ENCODE peak calls at places on chromosomes 7 and 10, in nine cellular contexts. H is IMR-90, Z is aorta, D is Panc1, I is body of pancreas, J is PC-9, W is uterus, A is neural progenitor cell, Q is adrenal gland. L is an unnamed sample.

GRCh38 chr10:11339660-11340059 is 271.8 kb downstream of the USP6NL start:
- DNase-seq in D (no peak), W (no peak), Z (no peak), Q (no peak), I (no peak), H (no peak), J (no peak), A (no peak), L (no peak)

GRCh38 chr7:99562832-99563231 is 4.4 kb downstream of the ZNF655 start:
- DNase-seq in I (peak; percentile 18), J (peak; percentile 95), A (no peak), H (peak; percentile 100), Z (no peak), D (peak; percentile 99), W (no peak), Q (peak; percentile 47), L (peak; percentile 93)

GRCh38 chr7:151888079-151888673 is 11.3 kb upstream of the PRKAG2 start:
- DNase-seq in A (peak; percentile 40), Q (no peak), I (no peak), Z (no peak), J (no peak), W (no peak), D (no peak), H (no peak), L (no peak)

GRCh38 chr7:27158436-27159277 is 2.2 kb upstream of the HOXA7 start:
- DNase-seq in I (peak; percentile 3), Z (peak; percentile 75), A (no peak), Q (peak; percentile 4), H (no peak), W (peak; percentile 16), D (no peak), J (no peak), L (no peak)

GRCh38 chr7:1950623-1951523 is 280.8 kb downstream of the ELFN1 start:
- DNase-seq in W (no peak), Z (peak; percentile 69), Q (no peak), D (no peak), H (peak; percentile 3), J (no peak), I (no peak), A (no peak), L (no peak)

GRCh38 chr10:17428616-17429097 is 25.7 kb downstream of the ST8SIA6 start:
- DNase-seq in A (no peak), I (no peak), Q (no peak), Z (no peak), W (no peak), J (no peak), H (no peak), D (no peak), L (no peak)

GRCh38 chr10:77618117-77618516 is 19.5 kb downstream of the KCNMA1 start:
- DNase-seq in W (no peak), Z (no peak), A (no peak), I (no peak), D (no peak), H (peak; percentile 42), Q (no peak), J (no peak), L (no peak)

GRCh38 chr7:25669300-25669781 is 441.1 kb upstream of the NPVF start:
- DNase-seq in I (no peak), A (no peak), Q (no peak), D (no peak), Z (no peak), H (no peak), W (no peak), J (no peak), L (no peak)

GRCh38 chr10:16804123-16804522 is 13.1 kb downstream of the RSU1 start:
- DNase-seq in Q (no peak), J (no peak), W (no peak), H (no peak), I (no peak), D (no peak), A (no peak), Z (no peak), L (no peak)

GRCh38 chr7:102291056-102291915 is 4.6 kb downstream of the SH2B2 start:
- DNase-seq in Q (no peak), Z (no peak), A (no peak), H (no peak), I (no peak), D (no peak), W (no peak), J (no peak), L (peak; percentile 39)

GRCh38 chr10:93006435-93007039 is 54.1 kb upstream of the CYP26C1 start:
- DNase-seq in A (peak; percentile 63), W (no peak), J (peak; percentile 39), D (no peak), Z (no peak), Q (no peak), I (no peak), H (peak; percentile 75), L (peak; percentile 65)

GRCh38 chr7:125605241-125605640 is 675.6 kb upstream of the POT1 start:
- DNase-seq in J (no peak), Z (no peak), Q (no peak), I (no peak), A (no peak), W (no peak), D (no peak), H (no peak), L (no peak)

GRCh38 chr7:107387573-107388219 is 82.2 kb upstream of the GPR22 start:
- DNase-seq in Z (peak; percentile 82), W (peak; percentile 40), J (no peak), I (no peak), Q (peak; percentile 15), H (peak; percentile 90), D (no peak), A (no peak), L (peak; percentile 96)

GRCh38 chr10:27611861-27612450 is 107.9 kb downstream of the RAB18 start:
- DNase-seq in A (no peak), I (no peak), W (no peak), D (no peak), H (no peak), J (no peak), Z (no peak), Q (no peak), L (no peak)

GRCh38 chr7:103805376-103805775 is 184.1 kb downstream of the RELN start:
- DNase-seq in H (peak; percentile 41), D (no peak), Q (no peak), A (no peak), J (no peak), Z (no peak), I (no peak), W (no peak), L (no peak)

GRCh38 chr7:157664866-157665633 is 328.2 kb downstream of the DNAJB6 start:
- DNase-seq in J (peak; percentile 62), I (peak; percentile 2), Z (no peak), Q (no peak), D (no peak), H (no peak), W (no peak), A (no peak), L (no peak)

GRCh38 chr7:157661611-157661975 is 324.8 kb downstream of the DNAJB6 start:
- DNase-seq in W (no peak), Z (no peak), I (peak; percentile 3), J (no peak), Q (no peak), H (no peak), A (no peak), D (no peak), L (no peak)

GRCh38 chr7:157663061-157663863 is 326.5 kb downstream of the DNAJB6 start:
- DNase-seq in A (no peak), Q (no peak), W (no peak), H (no peak), I (no peak), Z (no peak), D (no peak), J (no peak), L (peak; percentile 9)

GRCh38 chr7:157662110-157662791 is 325.4 kb downstream of the DNAJB6 start:
- DNase-seq in W (no peak), Z (peak; percentile 71), D (no peak), I (peak; percentile 2), J (no peak), Q (no peak), H (no peak), A (no peak), L (peak; percentile 39)

DNA sequence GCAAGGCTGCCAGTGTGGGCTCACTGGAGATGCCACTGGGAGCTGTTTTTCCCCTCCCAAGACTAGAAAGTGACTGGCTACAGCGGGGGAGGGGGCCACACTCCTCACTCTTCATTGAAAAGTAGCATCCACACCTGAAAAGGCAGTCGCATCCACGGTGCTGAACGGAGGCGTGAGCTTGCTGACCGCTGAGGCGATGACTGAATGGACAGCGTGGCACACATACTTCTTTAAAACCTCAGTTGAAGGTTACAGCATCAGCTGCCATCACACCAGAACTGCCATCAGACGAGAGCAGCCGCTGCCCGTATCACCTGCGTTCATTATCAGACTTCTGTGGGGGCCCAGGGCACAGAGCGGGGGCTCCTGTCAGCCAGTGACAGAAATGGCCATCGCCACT is 327.2 kb downstream of the DNAJB6 start:
- DNase-seq in W (no peak), J (no peak), D (no peak), Z (no peak), I (no peak), Q (no peak), A (no peak), H (no peak), L (no peak)
- H3K9me3 ChIP-seq in W (no peaks in the 10 kb centered on the region), J (no peaks in the 10 kb centered on the region), D (no peaks in the 10 kb centered on the region), Z (peaks cover 3% of the 10 kb centered on the region), I (no peaks in the 10 kb centered on the region), Q (no peaks in the 10 kb centered on the region), A (no peaks in the 10 kb centered on the region), H (peaks cover 59% of the 10 kb centered on the region), L (peaks cover 4% of the 10 kb centered on the region)

GRCh38 chr10:109308971-109309370 is 614.3 kb downstream of the XPNPEP1 start:
- DNase-seq in D (no peak), H (no peak), I (no peak), W (no peak), Z (no peak), A (no peak), J (no peak), Q (no peak), L (no peak)
- H3K27ac ChIP-seq in D (no peak overlapping the region), H (no peak overlapping the region), I (no peak overlapping the region), W (peak overlapping the region; percentile 37), Z (no peak overlapping the region), A (no peak overlapping the region), J (no peak overlapping the region), Q (no peak overlapping the region), L (no peak overlapping the region)

GRCh38 chr7:44074349-44074695 is 8.0 kb downstream of the POLM start:
- DNase-seq in Z (no peak), J (no peak), D (no peak), W (no peak), Q (no peak), A (no peak), H (no peak), I (no peak), L (no peak)
- H3K4me1 ChIP-seq in Z (no peaks in the 10 kb centered on the region), J (peaks cover 47% of the 10 kb centered on the region), D (peaks cover 4% of the 10 kb centered on the region), W (peaks cover 7% of the 10 kb centered on the region), Q (peaks cover 5% of the 10 kb centered on the region), A (no peaks in the 10 kb centered on the region), H (peaks cover 10% of the 10 kb centered on the region), I (peaks cover 13% of the 10 kb centered on the region), L (peaks cover 20% of the 10 kb centered on the region)

DNA sequence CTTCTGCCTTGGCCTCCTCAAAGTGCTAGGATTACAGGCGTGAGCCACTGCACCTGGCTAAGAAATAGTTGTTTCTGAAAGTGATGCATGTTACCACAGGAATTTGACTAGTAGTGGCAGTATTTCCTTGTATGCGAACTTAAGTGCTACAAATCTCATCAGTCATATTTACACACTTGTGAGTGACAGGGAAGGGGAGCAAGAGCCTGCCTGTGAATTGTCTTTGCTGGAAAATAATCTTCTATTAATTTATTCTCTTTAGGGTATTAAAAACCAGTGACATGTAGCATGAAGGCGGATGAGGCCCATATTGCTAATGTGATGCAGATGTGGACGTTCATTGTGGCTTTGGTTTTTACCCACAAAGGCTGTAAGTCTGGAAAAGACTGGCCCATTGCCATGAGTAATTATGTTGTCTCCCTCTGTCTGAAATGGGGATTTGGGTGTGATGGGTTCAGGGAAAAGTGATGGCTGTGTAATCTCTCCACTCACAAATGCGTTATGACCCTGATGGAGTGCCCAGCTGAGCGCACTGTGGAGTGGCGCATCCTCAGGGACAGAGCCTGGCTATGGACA is 97.6 kb downstream of the CCNY start:
- DNase-seq in A (no peak), W (no peak), D (no peak), Z (no peak), I (no peak), Q (no peak), J (peak; percentile 48), H (peak; percentile 63), L (peak; percentile 78)
- H3K9me3 ChIP-seq in A (no peaks in the 10 kb centered on the region), W (no peaks in the 10 kb centered on the region), D (peaks cover 1% of the 10 kb centered on the region), Z (no peaks in the 10 kb centered on the region), I (peaks cover 3% of the 10 kb centered on the region), Q (peaks cover 4% of the 10 kb centered on the region), J (no peaks in the 10 kb centered on the region), H (peaks cover 2% of the 10 kb centered on the region), L (no peaks in the 10 kb centered on the region)

L was measured in SJSA1.